ENCODE peak calls at places on chromosomes 1 and 21, in ten cellular contexts. I is A549; V is activated CD4-positive, CD25-positive, alpha-beta regulatory T cell treated with anti-CD3 and anti-CD28 coated beads, Interleukin-2, amount 50 U/mL, for 72 hours; F is iris pigment epithelial cell; W is HCEC 1CT; U is H9; T is GM19239; R is activated T-cell treated with anti-CD3 and anti-CD28 coated beads, Interleukin-2, amount 50 U/mL, for 72 hours; E is MM.1S; Q is RCC 7860. S is an unnamed sample.

GRCh38 chr1:116375884-116376733 is 3.1 kb downstream of the ATP1A1 start:
- DNase-seq in I (peak), V (no peak), F (peak), W (peak), U (peak), T (no peak), R (peak), E (no peak), Q (peak), S (peak)

GRCh38 chr1:7810395-7810794 is 26.3 kb downstream of the PER3 start:
- DNase-seq in I (peak), V (peak), F (peak), W (peak), U (no peak), T (no peak), R (peak), E (no peak), Q (peak), S (peak)

GRCh38 chr1:210684466-210685294 is 356.0 kb downstream of the HHAT start:
- DNase-seq in I (no peak), V (no peak), F (no peak), W (no peak), U (no peak), T (no peak), R (peak), E (peak), Q (no peak), S (no peak)

GRCh38 chr1:6205849-6206845 is at the start of gene RNF207:
- DNase-seq in I (peak), V (peak), F (peak), W (peak), U (peak), T (peak), R (peak), E (peak), Q (peak), S (no peak)

GRCh38 chr1:70818391-70818790 is 229.2 kb downstream of the PTGER3 start:
- DNase-seq in I (no peak), V (no peak), F (no peak), W (peak), U (no peak), T (no peak), R (no peak), E (no peak), Q (no peak), S (no peak)

GRCh38 chr1:74673351-74674111 is at the start of gene ERICH3:
- DNase-seq in I (no peak), V (no peak), F (no peak), W (no peak), U (peak), T (no peak), R (no peak), E (no peak), Q (no peak), S (peak)

GRCh38 chr1:154221815-154222081 is 993 bp downstream of the UBAP2L start:
- DNase-seq in I (peak), V (no peak), F (peak), W (peak), U (no peak), T (no peak), R (no peak), E (peak), Q (no peak), S (no peak)

GRCh38 chr1:189027509-189027908 is 1450.2 kb downstream of the BRINP3 start:
- DNase-seq in I (peak), V (no peak), F (no peak), W (no peak), U (no peak), T (no peak), R (no peak), E (no peak), Q (no peak), S (no peak)

GRCh38 chr1:201675143-201675542 is 136.2 kb downstream of the NAV1 start:
- DNase-seq in I (no peak), V (no peak), F (no peak), W (no peak), U (no peak), T (no peak), R (no peak), E (no peak), Q (peak), S (peak)

GRCh38 chr1:209755926-209756607 is at the start of gene TRAF3IP3:
- DNase-seq in I (no peak), V (peak), F (no peak), W (no peak), U (no peak), T (peak), R (peak), E (peak), Q (no peak), S (no peak)

GRCh38 chr1:25820247-25821111 is 725 bp downstream of the MTFR1L start:
- DNase-seq in I (peak), V (peak), F (peak), W (peak), U (peak), T (peak), R (peak), E (peak), Q (peak), S (peak)

GRCh38 chr1:46285730-46286477 is 17.5 kb downstream of the LRRC41 start:
- DNase-seq in I (no peak), V (no peak), F (no peak), W (no peak), U (peak), T (no peak), R (peak), E (no peak), Q (no peak), S (no peak)

GRCh38 chr1:45246760-45247159 is 40.4 kb upstream of the ZSWIM5 start:
- DNase-seq in I (peak), V (no peak), F (peak), W (peak), U (no peak), T (no peak), R (no peak), E (no peak), Q (no peak), S (no peak)

GRCh38 chr1:244212219-244212618 is 161.1 kb downstream of the ZBTB18 start:
- DNase-seq in I (no peak), V (no peak), F (peak), W (no peak), U (no peak), T (no peak), R (no peak), E (no peak), Q (no peak), S (no peak)

GRCh38 chr1:66386712-66387111 is 147.2 kb upstream of the SGIP1 start:
- DNase-seq in I (no peak), V (no peak), F (no peak), W (no peak), U (no peak), T (no peak), R (no peak), E (no peak), Q (no peak), S (no peak)

GRCh38 chr1:235841938-235842545 is 24.7 kb downstream of the LYST start:
- DNase-seq in I (no peak), V (no peak), F (no peak), W (no peak), U (no peak), T (no peak), R (no peak), E (no peak), Q (no peak), S (no peak)

GRCh38 chr1:154326546-154327465 is 1.5 kb downstream of the ATP8B2 start:
- DNase-seq in I (peak), V (no peak), F (peak), W (peak), U (peak), T (no peak), R (peak), E (peak), Q (no peak), S (no peak)

GRCh38 chr1:234631721-234632125 is 21.7 kb upstream of the IRF2BP2 start:
- DNase-seq in I (peak), V (no peak), F (peak), W (peak), U (no peak), T (no peak), R (no peak), E (no peak), Q (peak), S (no peak)

GRCh38 chr1:151944110-151944858 is 35.0 kb upstream of the THEM4 start:
- DNase-seq in I (peak), V (no peak), F (peak), W (no peak), U (no peak), T (no peak), R (no peak), E (no peak), Q (peak), S (peak)

GRCh38 chr21:34235514-34235913 is 128.3 kb upstream of the KCNE2 start:
- DNase-seq in I (no peak), V (no peak), F (no peak), W (no peak), U (no peak), T (no peak), R (no peak), E (no peak), Q (no peak), S (no peak)

GRCh38 chr1:176531036-176531435 is 68.1 kb downstream of the PAPPA2 start:
- DNase-seq in I (no peak), V (no peak), F (no peak), W (no peak), U (no peak), T (no peak), R (no peak), E (no peak), Q (no peak), S (no peak)

GRCh38 chr1:99557556-99558256 is 88.2 kb upstream of the PALMD start:
- DNase-seq in I (no peak), V (no peak), F (peak), W (peak), U (no peak), T (no peak), R (no peak), E (no peak), Q (peak), S (no peak)

GRCh38 chr1:180167021-180167701 is 12.5 kb downstream of the QSOX1 start:
- DNase-seq in I (no peak), V (no peak), F (no peak), W (no peak), U (peak), T (no peak), R (no peak), E (no peak), Q (no peak), S (peak)

GRCh38 chr1:2135425-2135824 is 59.1 kb downstream of the FAAP20 start:
- DNase-seq in I (no peak), V (no peak), F (peak), W (no peak), U (no peak), T (no peak), R (no peak), E (no peak), Q (no peak), S (peak)

GRCh38 chr1:203526572-203526971 is 32.6 kb downstream of the OPTC start:
- DNase-seq in I (no peak), V (no peak), F (no peak), W (no peak), U (no peak), T (no peak), R (no peak), E (no peak), Q (no peak), S (no peak)

GRCh38 chr21:25887166-25887565 is 152.4 kb downstream of the GABPA start:
- DNase-seq in I (peak), V (no peak), F (no peak), W (no peak), U (no peak), T (no peak), R (no peak), E (no peak), Q (no peak), S (no peak)

GRCh38 chr1:25810341-25811299 is 9.1 kb upstream of the MTFR1L start:
- DNase-seq in I (peak), V (peak), F (peak), W (peak), U (peak), T (peak), R (peak), E (peak), Q (peak), S (peak)

GRCh38 chr1:246178902-246179301 is 328.2 kb downstream of the SMYD3 start:
- DNase-seq in I (no peak), V (no peak), F (no peak), W (no peak), U (no peak), T (no peak), R (no peak), E (no peak), Q (no peak), S (no peak)

GRCh38 chr1:192786617-192787016 is 22.2 kb upstream of the RGS2 start:
- DNase-seq in I (no peak), V (no peak), F (no peak), W (no peak), U (no peak), T (no peak), R (no peak), E (no peak), Q (no peak), S (no peak)

GRCh38 chr1:51313961-51314777 is 16.2 kb downstream of the TTC39A start:
- DNase-seq in I (peak), V (no peak), F (peak), W (peak), U (no peak), T (no peak), R (peak), E (no peak), Q (peak), S (peak)

GRCh38 chr1:2554621-2555387 is 1.4 kb upstream of the TNFRSF14 start:
- DNase-seq in I (no peak), V (peak), F (no peak), W (no peak), U (no peak), T (no peak), R (peak), E (no peak), Q (no peak), S (no peak)

GRCh38 chr1:55718758-55719671 is 503.9 kb upstream of the USP24 start:
- DNase-seq in I (peak), V (no peak), F (peak), W (peak), U (peak), T (no peak), R (no peak), E (no peak), Q (peak), S (peak)

GRCh38 chr1:96409087-96409486 is 312.5 kb upstream of the PTBP2 start:
- DNase-seq in I (no peak), V (no peak), F (no peak), W (no peak), U (no peak), T (no peak), R (no peak), E (no peak), Q (no peak), S (no peak)

GRCh38 chr1:175145899-175146298 is 46.7 kb downstream of the KIAA0040 start:
- DNase-seq in I (no peak), V (no peak), F (no peak), W (no peak), U (no peak), T (no peak), R (no peak), E (no peak), Q (no peak), S (no peak)

S was measured in adrenal gland.